ENCODE peak calls at places on chromosome 12, in five cellular contexts. E, Z, I, C and S are unnamed samples.

GRCh38 chr12:101485015-101485414 is 9.9 kb downstream of the SPIC start:
- ATAC-seq in Z (no peak), E (no peak), I (no peak), C (no peak), S (peak)

GRCh38 chr12:68532204-68532886 is 78.4 kb upstream of the RAP1B start:
- ATAC-seq in E (no peak), Z (no peak), I (no peak), C (no peak), S (peak)

GRCh38 chr12:113401066-113402000 is 2.4 kb downstream of the SDS start:
- ATAC-seq in I (no peak), Z (no peak), E (no peak), C (no peak), S (no peak)

GRCh38 chr12:24360461-24360860 is 411.0 kb upstream of the SOX5 start:
- ATAC-seq in C (no peak), E (no peak), I (no peak), Z (no peak), S (no peak)

GRCh38 chr12:124168016-124168415 is 126.9 kb upstream of the RFLNA start:
- ATAC-seq in I (peak), E (no peak), Z (no peak), C (no peak), S (no peak)

GRCh38 chr12:85985996-85986395 is 111.9 kb downstream of the NTS start:
- ATAC-seq in I (no peak), C (no peak), E (no peak), Z (no peak), S (no peak)

GRCh38 chr12:18895946-18896345 is 158.0 kb downstream of the CAPZA3 start:
- ATAC-seq in I (no peak), C (no peak), Z (no peak), E (no peak), S (no peak)

GRCh38 chr12:2739832-2740641 is 54.7 kb upstream of the FKBP4 start:
- ATAC-seq in I (no peak), C (peak), E (no peak), Z (peak), S (no peak)

GRCh38 chr12:29611906-29612305 is 114.4 kb upstream of the OVCH1 start:
- ATAC-seq in I (peak), Z (no peak), C (no peak), E (no peak), S (peak)

GRCh38 chr12:53758081-53758769 is 6.4 kb upstream of the CISTR start:
- ATAC-seq in Z (peak), C (no peak), I (no peak), E (no peak), S (no peak)

GRCh38 chr12:28237423-28237822 is 47.2 kb downstream of the CCDC91 start:
- ATAC-seq in C (peak), Z (peak), I (no peak), E (no peak), S (no peak)

GRCh38 chr12:61706783-61707182 is 553.4 kb upstream of the USP15 start:
- ATAC-seq in I (no peak), E (no peak), Z (no peak), C (no peak), S (no peak)

GRCh38 chr12:56229819-56230448 is at the start of gene SLC39A5:
- ATAC-seq in C (no peak), E (no peak), Z (no peak), I (no peak), S (no peak)

GRCh38 chr12:85872497-85873091 is 1.5 kb upstream of the NTS start:
- ATAC-seq in I (no peak), C (peak), E (no peak), Z (peak), S (no peak)

GRCh38 chr12:49697808-49698207 is 9.4 kb downstream of the FMNL3 start:
- ATAC-seq in Z (no peak), C (no peak), E (no peak), I (no peak), S (no peak)

GRCh38 chr12:104681012-104681690 is 224.4 kb downstream of the CHST11 start:
- ATAC-seq in Z (no peak), E (no peak), I (no peak), C (no peak), S (no peak)

GRCh38 chr12:56186957-56187356 is 2.3 kb downstream of the SMARCC2 start:
- ATAC-seq in E (no peak), C (no peak), Z (no peak), I (no peak), S (no peak)

GRCh38 chr12:16325426-16325825 is 22.0 kb upstream of the MGST1 start:
- ATAC-seq in E (no peak), Z (no peak), I (no peak), C (no peak), S (no peak)

DNA sequence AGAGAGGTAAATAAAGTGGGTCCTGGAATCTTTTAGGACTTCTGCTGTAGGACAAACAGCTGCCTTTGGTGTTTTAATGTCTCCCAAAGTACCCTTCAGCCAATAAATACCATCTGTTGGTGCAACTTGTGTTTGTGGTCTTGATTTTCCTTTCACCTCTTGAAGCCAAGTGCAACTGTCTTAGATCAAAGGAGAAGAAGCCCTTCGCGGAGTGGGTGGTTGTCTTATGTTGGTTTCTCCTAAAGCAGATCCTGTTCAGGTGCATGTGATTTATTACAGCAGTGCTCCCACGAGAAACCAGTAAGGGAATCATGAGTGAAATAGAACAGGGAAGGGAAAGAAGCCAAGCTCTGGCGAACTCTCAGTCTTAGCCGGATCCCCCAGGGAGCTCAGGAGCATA is 27.7 kb downstream of the HRK start:
- ATAC-seq in C (no peak), E (no peak), Z (no peak), I (no peak), S (no peak)
- H3K4me3 ChIP-seq in C (no peak), E (no peak), Z (no peak), I (no peak), S (no peak)

DNA sequence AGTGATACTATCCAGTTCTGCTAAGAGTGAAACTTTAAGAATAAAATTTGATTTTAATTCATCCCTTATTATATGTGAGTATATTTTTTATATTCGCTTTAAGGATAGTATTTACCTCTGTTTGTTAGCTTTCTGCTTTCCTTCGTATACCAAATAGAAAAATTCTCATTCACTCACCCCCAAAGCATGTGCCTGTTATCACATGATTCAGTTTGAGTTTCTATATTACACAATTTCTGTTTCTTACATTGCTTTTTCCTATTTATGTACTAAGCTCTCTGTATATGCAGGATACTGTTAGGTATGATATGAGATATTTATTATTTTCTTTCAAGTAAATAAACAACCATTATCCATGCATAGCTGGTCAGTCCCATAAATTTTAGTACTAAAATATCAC is 275.2 kb downstream of the FBXL14 start:
- ATAC-seq in I (no peak), E (no peak), Z (no peak), C (no peak), S (no peak)
- H3K27ac ChIP-seq in I (no peak), E (no peak), Z (no peak), C (no peak), S (peak)

GRCh38 chr12:118874698-118875548 is 106.4 kb upstream of the SRRM4 start:
- ATAC-seq in E (no peak), I (no peak), Z (no peak), C (no peak), S (no peak)
- H3K4me3 ChIP-seq in E (no peak), I (no peak), Z (no peak), C (no peak), S (no peak)

GRCh38 chr12:110774824-110775223 is 32.1 kb upstream of the PPP1CC start:
- ATAC-seq in I (no peak), Z (no peak), E (no peak), C (no peak), S (no peak)
- H3K27ac ChIP-seq in I (no peak), Z (no peak), E (no peak), C (no peak), S (no peak)

GRCh38 chr12:74541074-74541473 is 3.4 kb downstream of the ATXN7L3B start:
- ATAC-seq in C (no peak), E (no peak), Z (no peak), I (no peak), S (no peak)
- H3K4me3 ChIP-seq in C (no peak), E (peak), Z (no peak), I (peak), S (no peak)